ENCODE peak calls at places on chromosome X, in five cellular contexts. One of them, this sample, is unnamed.

GRCh38 chrX:49075347-49075746 is 1.5 kb upstream of the PRAF2 start:
- DNase-seq in H4: no peak
- DNase-seq in GM19239: no peak
- DNase-seq in NCI-H2081: no peak
- DNase-seq in EH: no peak
- DNase-seq in this sample: no peak

GRCh38 chrX:27186671-27187070 is 276.5 kb downstream of the PPP4R3C start:
- DNase-seq in H4: peak
- DNase-seq in GM19239: no peak
- DNase-seq in EH: no peak
- DNase-seq in NCI-H2081: peak
- DNase-seq in this sample: no peak

GRCh38 chrX:261167-261857 is 19.9 kb upstream of the PLCXD1 start:
- DNase-seq in GM19239: no peak
- DNase-seq in NCI-H2081: no peak
- DNase-seq in EH: no peak
- DNase-seq in H4: no peak
- DNase-seq in this sample: no peak

GRCh38 chrX:13747836-13748235 is 13.3 kb downstream of the OFD1 start:
- DNase-seq in NCI-H2081: peak
- DNase-seq in H4: peak
- DNase-seq in EH: peak
- DNase-seq in GM19239: no peak
- DNase-seq in this sample: no peak

GRCh38 chrX:39759526-39760224 is 338.1 kb downstream of the BCOR start:
- DNase-seq in EH: peak
- DNase-seq in H4: peak
- DNase-seq in NCI-H2081: peak
- DNase-seq in GM19239: no peak
- DNase-seq in this sample: no peak

GRCh38 chrX:39043838-39044550 is 242.7 kb downstream of the MID1IP1 start:
- DNase-seq in EH: no peak
- DNase-seq in NCI-H2081: no peak
- DNase-seq in H4: no peak
- DNase-seq in GM19239: no peak
- DNase-seq in this sample: no peak

GRCh38 chrX:109886122-109886761 is 116.7 kb upstream of the TMEM164 start:
- DNase-seq in GM19239: peak
- DNase-seq in EH: peak
- DNase-seq in H4: peak
- DNase-seq in NCI-H2081: peak
- DNase-seq in this sample: no peak

GRCh38 chrX:20479896-20480295 is 213.2 kb upstream of the RPS6KA3 start:
- DNase-seq in GM19239: no peak
- DNase-seq in H4: peak
- DNase-seq in NCI-H2081: no peak
- DNase-seq in EH: no peak
- DNase-seq in this sample: no peak

GRCh38 chrX:37405954-37406353 is 56.8 kb downstream of the PRRG1 start:
- DNase-seq in EH: peak
- DNase-seq in NCI-H2081: no peak
- DNase-seq in H4: peak
- DNase-seq in GM19239: no peak
- DNase-seq in this sample: no peak

GRCh38 chrX:21373637-21374162 is 518 bp upstream of the CNKSR2 start:
- DNase-seq in H4: no peak
- DNase-seq in NCI-H2081: peak
- DNase-seq in GM19239: no peak
- DNase-seq in EH: no peak
- DNase-seq in this sample: no peak

This sample was measured in hippocampal formation.